ENCODE peak calls at places on chromosome 9, in six cellular contexts. D, F, A, Y, X and V are unnamed samples.

GRCh38 chr9:108599571-108599970 is 256.2 kb downstream of the ACTL7B start:
- DNase-seq in X (no peak), D (no peak), A (no peak), Y (no peak), F (no peak), V (no peak)

GRCh38 chr9:130498918-130499698 is 54.3 kb downstream of the ASS1 start:
- DNase-seq in Y (no peak), X (no peak), F (no peak), D (no peak), A (no peak), V (no peak)

GRCh38 chr9:109934499-109935214 is 154.7 kb downstream of the PALM2AKAP2 start:
- DNase-seq in D (peak; percentile 34), A (no peak), F (peak; percentile 85), Y (no peak), X (peak; percentile 88), V (no peak)

GRCh38 chr9:121685146-121685794 is 33.8 kb downstream of the DAB2IP start:
- DNase-seq in A (no peak), D (no peak), X (no peak), F (no peak), Y (no peak), V (no peak)

GRCh38 chr9:9912459-9912858 is 700.3 kb downstream of the PTPRD start:
- DNase-seq in Y (no peak), X (no peak), D (no peak), A (no peak), F (no peak), V (no peak)

GRCh38 chr9:75197521-75197920 is 109.2 kb downstream of the OSTF1 start:
- DNase-seq in X (no peak), A (no peak), F (no peak), D (no peak), Y (no peak), V (no peak)

GRCh38 chr9:97501972-97502221 is 431 bp downstream of the TMOD1 start:
- DNase-seq in F (no peak), X (no peak), D (no peak), Y (no peak), A (no peak), V (no peak)

GRCh38 chr9:101601904-101602765 is 7.4 kb upstream of the PPP3R2 start:
- DNase-seq in F (peak; percentile 51), X (peak; percentile 54), Y (no peak), D (peak; percentile 83), A (no peak), V (peak; percentile 53)

GRCh38 chr9:137467896-137468295 is 8.8 kb upstream of the NSMF start:
- DNase-seq in D (no peak), F (no peak), A (no peak), Y (no peak), X (no peak), V (no peak)

GRCh38 chr9:128702949-128703615 is 779 bp downstream of the PKN3 start:
- DNase-seq in A (no peak), X (peak; percentile 33), F (no peak), D (peak; percentile 69), Y (no peak), V (peak; percentile 50)

GRCh38 chr9:137956688-137957385 is 79.3 kb downstream of the CACNA1B start:
- DNase-seq in X (no peak), D (no peak), A (no peak), Y (no peak), F (no peak), V (no peak)

GRCh38 chr9:70883056-70883455 is 238.4 kb downstream of the TRPM3 start:
- DNase-seq in F (peak; percentile 3), X (no peak), Y (no peak), D (peak; percentile 11), A (no peak), V (no peak)

GRCh38 chr9:71223953-71224538 is 102.6 kb upstream of the TRPM3 start:
- DNase-seq in Y (no peak), D (peak; percentile 99), A (no peak), F (no peak), X (no peak), V (no peak)

GRCh38 chr9:88737031-88737430 is 202.1 kb downstream of the NXNL2 start:
- DNase-seq in F (no peak), X (no peak), Y (no peak), D (no peak), A (no peak), V (no peak)

GRCh38 chr9:121842612-121842978 is 191.2 kb downstream of the DAB2IP start:
- DNase-seq in Y (no peak), X (peak; percentile 92), D (no peak), F (peak; percentile 87), A (peak; percentile 37), V (no peak)

GRCh38 chr9:113574381-113575262 is 111.1 kb downstream of the RGS3 start:
- DNase-seq in X (no peak), Y (no peak), A (no peak), D (no peak), F (no peak), V (no peak)

GRCh38 chr9:37436540-37436939 is 14.0 kb downstream of the GRHPR start:
- DNase-seq in D (no peak), Y (no peak), A (no peak), F (no peak), X (no peak), V (no peak)

GRCh38 chr9:98607787-98608186 is 100.9 kb downstream of the GABBR2 start:
- DNase-seq in Y (no peak), A (peak; percentile 6), F (peak; percentile 97), D (no peak), X (peak; percentile 63), V (no peak)

GRCh38 chr9:36928670-36929349 is 105.3 kb downstream of the PAX5 start:
- DNase-seq in X (peak; percentile 34), A (no peak), Y (no peak), F (peak; percentile 25), D (peak; percentile 23), V (no peak)

GRCh38 chr9:91659529-91660294 is 236.1 kb upstream of the NFIL3 start:
- DNase-seq in D (peak; percentile 48), A (no peak), X (peak; percentile 47), F (peak; percentile 55), Y (no peak), V (peak; percentile 21)

GRCh38 chr9:98627291-98627690 is 81.4 kb downstream of the GABBR2 start:
- DNase-seq in X (peak; percentile 9), D (peak; percentile 21), F (peak; percentile 70), Y (no peak), A (no peak), V (no peak)

GRCh38 chr9:136114606-136115005 is 4.1 kb downstream of the TMEM250 start:
- DNase-seq in A (no peak), X (no peak), D (no peak), Y (no peak), F (no peak), V (no peak)

DNA sequence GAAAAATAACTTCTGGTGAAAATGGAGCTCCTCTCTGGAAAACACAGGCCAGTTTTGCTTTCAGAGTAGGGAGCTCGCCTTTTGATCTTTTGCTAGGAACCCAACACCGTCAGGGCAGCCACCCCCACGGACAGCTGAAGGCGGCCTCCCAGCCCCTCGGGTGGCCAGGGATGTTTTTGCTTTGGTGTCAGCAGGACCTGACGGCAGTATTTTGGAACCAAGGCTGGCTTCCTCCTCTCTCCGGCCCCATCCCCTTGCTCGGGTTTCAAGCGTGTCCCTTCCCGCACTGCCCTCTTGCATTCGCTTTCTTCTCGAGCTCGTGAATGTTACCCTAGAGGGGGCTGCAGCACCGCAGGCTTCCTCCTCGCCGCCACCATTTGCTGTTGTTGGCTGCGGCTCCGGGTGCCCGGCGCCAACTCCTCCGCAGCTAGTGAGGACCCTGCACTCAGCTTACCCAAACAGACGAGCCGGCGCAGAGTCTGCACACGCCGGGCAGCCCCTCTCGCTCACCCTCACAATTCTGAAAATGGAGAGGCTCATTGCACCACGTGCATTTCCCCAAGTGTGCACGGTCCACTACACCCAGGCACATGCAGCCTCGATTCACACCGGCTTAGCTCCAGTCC is 35.5 kb upstream of the ADAMTSL1 start:
- DNase-seq in X (peak; percentile 48), Y (peak; percentile 25), F (peak; percentile 44), D (peak; percentile 83), A (no peak), V (no peak)
- H3K18ac ChIP-seq in X (peak overlapping the region; percentile 67), Y (peak overlapping the region; percentile 89), F (peak overlapping the region; percentile 28), D (no peak overlapping the region), A (no peak overlapping the region), V (peak overlapping the region; percentile 90)

GRCh38 chr9:95083086-95083768 is 234.3 kb downstream of the FANCC start:
- DNase-seq in D (no peak), F (no peak), X (no peak), A (no peak), Y (no peak), V (no peak)
- H3K23ac ChIP-seq in D (no peak overlapping the region), F (no peak overlapping the region), X (no peak overlapping the region), A (peak overlapping the region; percentile 41), Y (no peak overlapping the region), V (peak overlapping the region; percentile 92)

GRCh38 chr9:87283585-87283984 is 214.1 kb upstream of the DAPK1 start:
- DNase-seq in A (no peak), D (no peak), Y (no peak), X (no peak), F (no peak), V (no peak)

GRCh38 chr9:87286506-87286905 is 211.2 kb upstream of the DAPK1 start:
- DNase-seq in A (no peak), F (no peak), X (no peak), Y (no peak), D (no peak), V (no peak)

GRCh38 chr9:87280421-87280820 is 217.2 kb upstream of the DAPK1 start:
- DNase-seq in A (no peak), D (no peak), X (peak; percentile 95), Y (no peak), F (peak; percentile 92), V (no peak)

GRCh38 chr9:87282477-87282991 is 215.1 kb upstream of the DAPK1 start:
- DNase-seq in F (no peak), Y (no peak), X (no peak), A (no peak), D (no peak), V (no peak)

DNA sequence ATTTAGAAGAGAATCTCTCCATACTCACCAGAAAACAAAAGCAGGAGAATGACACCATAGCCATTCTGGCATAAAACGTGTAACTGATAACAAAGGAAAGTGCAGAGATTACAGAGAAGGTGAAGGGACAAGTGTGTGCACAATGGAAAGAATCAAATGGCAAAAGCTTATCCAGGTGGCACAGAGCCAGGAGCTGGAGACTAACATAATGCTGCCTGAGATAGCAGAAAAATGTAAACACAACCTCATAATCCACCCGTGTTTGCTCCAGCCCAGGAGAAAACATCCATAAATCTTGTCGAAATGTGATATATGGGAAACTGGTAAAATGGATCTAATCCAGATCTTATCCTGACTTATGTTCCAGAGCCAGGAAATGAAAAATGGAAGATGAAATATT is 212.5 kb upstream of the DAPK1 start:
- DNase-seq in X (peak; percentile 28), A (no peak), Y (no peak), D (peak; percentile 38), F (peak; percentile 23), V (no peak)
- H3K18ac ChIP-seq in X (no peak overlapping the region), A (no peak overlapping the region), Y (no peak overlapping the region), D (no peak overlapping the region), F (peak overlapping the region; percentile 49), V (no peak overlapping the region)

DNA sequence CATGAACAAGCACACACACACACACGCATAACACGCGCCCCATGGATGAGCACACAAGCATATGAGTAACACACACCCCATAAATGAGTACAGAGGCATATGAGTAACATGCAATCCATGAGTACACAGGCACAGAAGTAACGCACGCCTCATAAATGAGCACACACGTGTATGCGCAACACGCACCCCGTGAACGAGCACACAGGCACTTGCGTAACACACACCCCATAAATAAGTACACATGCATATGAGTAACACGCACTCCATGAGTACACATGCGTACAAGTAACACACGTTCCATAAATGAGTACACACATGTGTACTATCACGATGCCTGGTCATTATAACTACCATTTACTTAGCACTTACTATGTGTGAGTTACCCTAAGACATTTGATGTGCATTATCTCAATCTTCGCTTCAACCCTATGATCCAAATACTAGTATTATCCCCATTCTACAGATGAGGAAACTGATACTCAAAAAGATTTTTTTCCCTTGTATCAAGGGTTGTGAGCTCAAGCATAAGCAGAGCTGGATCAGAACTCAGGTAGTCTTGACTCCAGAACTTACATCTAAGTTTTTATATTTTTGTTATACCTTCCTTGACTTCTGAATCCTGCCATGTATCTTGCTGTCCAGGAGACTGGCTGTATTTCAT is 7.7 kb downstream of the MED27 start:
- DNase-seq in Y (no peak), D (no peak), F (no peak), A (no peak), X (no peak), V (no peak)
- H3K23ac ChIP-seq in Y (no peak overlapping the region), D (no peak overlapping the region), F (no peak overlapping the region), A (no peak overlapping the region), X (no peak overlapping the region), V (no peak overlapping the region)